ENCODE peak calls at places on chromosomes 7 and 10, in seven cellular contexts. One of them, this sample, is unnamed.
A peak's percentile ranks its signal among the peaks of the same experiment; 100 is the strongest.

GRCh38 chr10:94293344-94293743 is 69.4 kb downstream of the NOC3L start:
- DNase-seq in spleen: no peak
- DNase-seq in body of pancreas: no peak
- DNase-seq in uterus: peak; percentile 54
- DNase-seq in breast epithelium: no peak
- DNase-seq in H54: no peak
- DNase-seq in transverse colon: no peak
- DNase-seq in this sample: no peak

GRCh38 chr7:106143711-106144347 is 31.7 kb upstream of the SYPL1 start:
- DNase-seq in spleen: no peak
- DNase-seq in body of pancreas: no peak
- DNase-seq in uterus: no peak
- DNase-seq in breast epithelium: no peak
- DNase-seq in H54: no peak
- DNase-seq in transverse colon: no peak
- DNase-seq in this sample: no peak

GRCh38 chr7:40772096-40772495 is 637.3 kb downstream of the SUGCT start:
- DNase-seq in spleen: no peak
- DNase-seq in body of pancreas: no peak
- DNase-seq in uterus: no peak
- DNase-seq in breast epithelium: no peak
- DNase-seq in H54: no peak
- DNase-seq in transverse colon: no peak
- DNase-seq in this sample: no peak

GRCh38 chr10:109218207-109218606 is 705.1 kb downstream of the XPNPEP1 start:
- DNase-seq in spleen: no peak
- DNase-seq in body of pancreas: no peak
- DNase-seq in uterus: no peak
- DNase-seq in breast epithelium: no peak
- DNase-seq in H54: no peak
- DNase-seq in transverse colon: no peak
- DNase-seq in this sample: no peak

GRCh38 chr7:127822822-127823508 is 171.0 kb downstream of the SND1 start:
- DNase-seq in spleen: no peak
- DNase-seq in body of pancreas: no peak
- DNase-seq in uterus: no peak
- DNase-seq in breast epithelium: no peak
- DNase-seq in H54: no peak
- DNase-seq in transverse colon: no peak
- DNase-seq in this sample: peak; percentile 60

GRCh38 chr7:100680589-100681271 is 7.2 kb downstream of the GNB2 start:
- DNase-seq in spleen: peak; percentile 81
- DNase-seq in body of pancreas: peak; percentile 24
- DNase-seq in uterus: peak; percentile 41
- DNase-seq in breast epithelium: no peak
- DNase-seq in H54: no peak
- DNase-seq in transverse colon: peak; percentile 11
- DNase-seq in this sample: no peak

GRCh38 chr10:60485025-60485424 is 95.3 kb upstream of the ANK3 start:
- DNase-seq in spleen: no peak
- DNase-seq in body of pancreas: no peak
- DNase-seq in uterus: no peak
- DNase-seq in breast epithelium: no peak
- DNase-seq in H54: no peak
- DNase-seq in transverse colon: no peak
- DNase-seq in this sample: no peak

GRCh38 chr10:1609596-1609995 is 127.7 kb downstream of the ADARB2 start:
- DNase-seq in spleen: no peak
- DNase-seq in body of pancreas: no peak
- DNase-seq in uterus: no peak
- DNase-seq in breast epithelium: no peak
- DNase-seq in H54: no peak
- DNase-seq in transverse colon: no peak
- DNase-seq in this sample: no peak

GRCh38 chr7:43782768-43783555 is 24.5 kb downstream of the BLVRA start:
- DNase-seq in spleen: no peak
- DNase-seq in body of pancreas: no peak
- DNase-seq in uterus: no peak
- DNase-seq in breast epithelium: no peak
- DNase-seq in H54: no peak
- DNase-seq in transverse colon: no peak
- DNase-seq in this sample: no peak

GRCh38 chr10:99582255-99582770 is 37.9 kb downstream of the SLC25A28 start:
- DNase-seq in spleen: no peak
- DNase-seq in body of pancreas: no peak
- DNase-seq in uterus: no peak
- DNase-seq in breast epithelium: no peak
- DNase-seq in H54: no peak
- DNase-seq in transverse colon: no peak
- DNase-seq in this sample: no peak

GRCh38 chr7:5408777-5409176 is 14.9 kb downstream of the TNRC18 start:
- DNase-seq in spleen: no peak
- DNase-seq in body of pancreas: no peak
- DNase-seq in uterus: no peak
- DNase-seq in breast epithelium: no peak
- DNase-seq in H54: no peak
- DNase-seq in transverse colon: no peak
- DNase-seq in this sample: no peak

GRCh38 chr7:98870071-98870651 is 347 bp upstream of the TMEM130 start:
- DNase-seq in spleen: peak; percentile 88
- DNase-seq in body of pancreas: no peak
- DNase-seq in uterus: peak; percentile 20
- DNase-seq in breast epithelium: no peak
- DNase-seq in H54: no peak
- DNase-seq in transverse colon: peak; percentile 26
- DNase-seq in this sample: peak; percentile 8

GRCh38 chr10:124366343-124366742 is 52.4 kb downstream of the OAT start:
- DNase-seq in spleen: no peak
- DNase-seq in body of pancreas: no peak
- DNase-seq in uterus: no peak
- DNase-seq in breast epithelium: no peak
- DNase-seq in H54: no peak
- DNase-seq in transverse colon: no peak
- DNase-seq in this sample: no peak

GRCh38 chr10:80131499-80131901 is 1.0 kb upstream of the PLAC9 start:
- DNase-seq in spleen: no peak
- DNase-seq in body of pancreas: no peak
- DNase-seq in uterus: no peak
- DNase-seq in breast epithelium: no peak
- DNase-seq in H54: no peak
- DNase-seq in transverse colon: no peak
- DNase-seq in this sample: no peak

GRCh38 chr10:55628260-55628701 is 732.8 kb downstream of the ZWINT start:
- DNase-seq in spleen: no peak
- DNase-seq in body of pancreas: no peak
- DNase-seq in uterus: no peak
- DNase-seq in breast epithelium: no peak
- DNase-seq in H54: no peak
- DNase-seq in transverse colon: no peak
- DNase-seq in this sample: no peak

GRCh38 chr10:60479305-60480020 is 89.8 kb upstream of the ANK3 start:
- DNase-seq in spleen: no peak
- DNase-seq in body of pancreas: no peak
- DNase-seq in uterus: no peak
- DNase-seq in breast epithelium: no peak
- DNase-seq in H54: no peak
- DNase-seq in transverse colon: no peak
- DNase-seq in this sample: no peak

GRCh38 chr10:132488231-132488821 is 49.3 kb upstream of the INPP5A start:
- DNase-seq in spleen: peak; percentile 42
- DNase-seq in body of pancreas: peak; percentile 0
- DNase-seq in uterus: peak; percentile 12
- DNase-seq in breast epithelium: no peak
- DNase-seq in H54: no peak
- DNase-seq in transverse colon: no peak
- DNase-seq in this sample: no peak

GRCh38 chr7:92527300-92528187 is 776 bp downstream of the PEX1 start:
- DNase-seq in spleen: peak; percentile 90
- DNase-seq in body of pancreas: peak; percentile 46
- DNase-seq in uterus: no peak
- DNase-seq in breast epithelium: peak; percentile 23
- DNase-seq in H54: peak; percentile 37
- DNase-seq in transverse colon: peak; percentile 56
- DNase-seq in this sample: peak; percentile 77

GRCh38 chr10:62130948-62131347 is 137.7 kb downstream of the RTKN2 start:
- DNase-seq in spleen: no peak
- DNase-seq in body of pancreas: no peak
- DNase-seq in uterus: no peak
- DNase-seq in breast epithelium: no peak
- DNase-seq in H54: peak; percentile 39
- DNase-seq in transverse colon: no peak
- DNase-seq in this sample: no peak

GRCh38 chr7:52565980-52566379 is 469.5 kb upstream of the POM121L12 start:
- DNase-seq in spleen: no peak
- DNase-seq in body of pancreas: no peak
- DNase-seq in uterus: no peak
- DNase-seq in breast epithelium: no peak
- DNase-seq in H54: no peak
- DNase-seq in transverse colon: no peak
- DNase-seq in this sample: no peak

GRCh38 chr10:73856261-73856660 is 18.1 kb downstream of the CAMK2G start:
- DNase-seq in spleen: no peak
- DNase-seq in body of pancreas: no peak
- DNase-seq in uterus: no peak
- DNase-seq in breast epithelium: no peak
- DNase-seq in H54: no peak
- DNase-seq in transverse colon: no peak
- DNase-seq in this sample: no peak

GRCh38 chr10:73855413-73855812 is 18.9 kb downstream of the CAMK2G start:
- DNase-seq in spleen: no peak
- DNase-seq in body of pancreas: no peak
- DNase-seq in uterus: no peak
- DNase-seq in breast epithelium: no peak
- DNase-seq in H54: no peak
- DNase-seq in transverse colon: peak; percentile 29
- DNase-seq in this sample: no peak

GRCh38 chr10:73858750-73859439 is 15.5 kb downstream of the CAMK2G start:
- DNase-seq in spleen: no peak
- DNase-seq in body of pancreas: no peak
- DNase-seq in uterus: no peak
- DNase-seq in breast epithelium: no peak
- DNase-seq in H54: no peak
- DNase-seq in transverse colon: no peak
- DNase-seq in this sample: no peak

GRCh38 chr10:73858013-73858708 is 16.2 kb downstream of the CAMK2G start:
- DNase-seq in spleen: no peak
- DNase-seq in body of pancreas: no peak
- DNase-seq in uterus: no peak
- DNase-seq in breast epithelium: no peak
- DNase-seq in H54: no peak
- DNase-seq in transverse colon: no peak
- DNase-seq in this sample: no peak

DNA sequence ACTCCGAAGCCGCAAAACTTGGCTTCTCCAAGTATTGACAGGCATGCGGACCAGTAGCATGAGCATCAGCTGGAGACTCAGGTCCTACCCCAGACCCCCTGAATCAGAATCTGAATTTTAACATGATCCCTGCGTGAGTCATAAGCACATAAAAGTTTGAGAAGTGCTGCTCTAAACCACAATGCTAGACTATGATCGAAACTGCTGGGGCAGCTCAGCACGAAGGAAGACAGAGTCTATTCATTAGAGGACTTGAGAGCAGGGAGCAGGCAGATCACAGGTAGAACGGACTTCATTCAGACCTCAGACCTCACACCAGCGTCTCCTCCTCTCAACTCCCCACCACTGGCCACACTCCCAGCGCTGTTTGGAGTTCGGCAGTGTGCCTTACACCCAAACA is 16.9 kb downstream of the CAMK2G start:
- DNase-seq in spleen: no peak
- DNase-seq in body of pancreas: no peak
- DNase-seq in uterus: no peak
- DNase-seq in breast epithelium: no peak
- DNase-seq in H54: peak; percentile 88
- DNase-seq in transverse colon: no peak
- DNase-seq in this sample: no peak
- TF ChIP-seq POLR2A in spleen: no peak
- TF ChIP-seq POLR2A in body of pancreas: no peak
- TF ChIP-seq POLR2A in uterus: no peak
- TF ChIP-seq POLR2A in breast epithelium: no peak
- TF ChIP-seq POLR2A in H54: no peak
- TF ChIP-seq POLR2A in transverse colon: no peak
- TF ChIP-seq POLR2A in this sample: no peak

GRCh38 chr7:141409911-141410329 is 141.3 kb upstream of the AGK start:
- DNase-seq in spleen: no peak
- DNase-seq in body of pancreas: no peak
- DNase-seq in uterus: no peak
- DNase-seq in breast epithelium: no peak
- DNase-seq in H54: no peak
- DNase-seq in transverse colon: no peak
- DNase-seq in this sample: no peak
- TF ChIP-seq POLR2A in spleen: no peak
- TF ChIP-seq POLR2A in body of pancreas: no peak
- TF ChIP-seq POLR2A in uterus: no peak
- TF ChIP-seq POLR2A in breast epithelium: no peak
- TF ChIP-seq POLR2A in H54: no peak
- TF ChIP-seq POLR2A in transverse colon: no peak
- TF ChIP-seq POLR2A in this sample: no peak

GRCh38 chr10:33352631-33353030 is 18.2 kb upstream of the NRP1 start:
- DNase-seq in spleen: no peak
- DNase-seq in body of pancreas: no peak
- DNase-seq in uterus: no peak
- DNase-seq in breast epithelium: no peak
- DNase-seq in H54: no peak
- DNase-seq in transverse colon: no peak
- DNase-seq in this sample: no peak
- TF ChIP-seq POLR2A in spleen: no peak
- TF ChIP-seq POLR2A in body of pancreas: no peak
- TF ChIP-seq POLR2A in uterus: no peak
- TF ChIP-seq POLR2A in breast epithelium: no peak
- TF ChIP-seq POLR2A in H54: no peak
- TF ChIP-seq POLR2A in transverse colon: no peak
- TF ChIP-seq POLR2A in this sample: no peak

DNA sequence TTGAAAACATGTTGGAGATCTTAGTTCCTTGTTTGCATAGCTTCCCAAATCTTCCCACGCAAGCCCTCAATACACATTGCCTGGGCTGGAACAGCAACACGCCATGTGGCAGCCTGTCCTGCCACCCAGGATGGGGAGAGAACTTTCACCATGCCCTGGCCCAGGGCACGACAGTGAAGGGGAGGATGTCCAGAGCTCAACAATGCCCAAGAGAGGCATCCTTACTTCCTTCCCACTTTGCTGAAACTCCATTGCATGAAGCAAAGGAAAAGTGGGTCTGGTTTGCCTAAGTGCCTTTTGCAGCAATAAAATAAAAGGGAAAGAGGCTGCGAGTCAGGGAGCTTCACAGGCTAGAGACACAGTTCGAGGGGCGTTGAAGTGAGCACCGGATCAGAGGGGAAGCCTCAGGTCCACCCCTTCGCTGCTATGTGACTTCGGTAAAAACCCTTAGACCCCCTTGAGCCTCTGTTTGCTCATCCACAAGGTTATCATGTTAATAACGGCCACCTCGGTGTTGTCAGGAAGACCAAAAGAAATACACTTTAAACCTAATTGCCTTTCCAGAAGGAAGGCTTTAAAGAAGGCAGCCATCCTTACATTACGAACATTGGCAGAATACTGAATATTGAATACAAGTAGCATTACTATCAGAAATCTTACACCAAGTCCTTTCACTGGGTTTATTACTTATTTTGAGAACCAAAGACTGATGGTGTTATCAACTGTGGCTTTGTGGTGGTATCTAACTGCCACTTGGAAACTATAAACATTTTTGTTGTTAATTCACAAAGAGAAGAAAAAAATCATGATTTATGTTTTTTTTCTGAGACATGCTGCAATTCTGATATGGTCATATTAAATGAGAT is 133.3 kb downstream of the ICA1 start:
- DNase-seq in spleen: no peak
- DNase-seq in body of pancreas: no peak
- DNase-seq in uterus: no peak
- DNase-seq in breast epithelium: no peak
- DNase-seq in H54: no peak
- DNase-seq in transverse colon: no peak
- DNase-seq in this sample: peak; percentile 13
- TF ChIP-seq POLR2A in spleen: no peak
- TF ChIP-seq POLR2A in body of pancreas: no peak
- TF ChIP-seq POLR2A in uterus: no peak
- TF ChIP-seq POLR2A in breast epithelium: no peak
- TF ChIP-seq POLR2A in H54: no peak
- TF ChIP-seq POLR2A in transverse colon: no peak
- TF ChIP-seq POLR2A in this sample: no peak

This sample was measured in erythroblast.